ENCODE peak calls at places on chromosome 4, in six cellular contexts. P, J, W, X, Q and N are unnamed samples.

GRCh38 chr4:37549003-37549402 is 137.2 kb downstream of the RELL1 start:
- DNase-seq in P (no peak), J (peak), W (no peak), X (no peak), Q (no peak), N (no peak)

GRCh38 chr4:27624749-27625148 is 764.1 kb downstream of the STIM2 start:
- DNase-seq in P (no peak), J (no peak), W (no peak), X (no peak), Q (no peak), N (no peak)

GRCh38 chr4:127778102-127778501 is 4.0 kb upstream of the HSPA4L start:
- DNase-seq in P (peak), J (no peak), W (peak), X (no peak), Q (no peak), N (no peak)

GRCh38 chr4:10267066-10267465 is 150.5 kb upstream of the WDR1 start:
- DNase-seq in P (no peak), J (peak), W (no peak), X (no peak), Q (no peak), N (no peak)

GRCh38 chr4:1714303-1715001 is 2.3 kb upstream of the SLBP start:
- DNase-seq in P (no peak), J (peak), W (no peak), X (no peak), Q (no peak), N (no peak)

GRCh38 chr4:112284166-112284565 is 1.5 kb downstream of the TIFA start:
- DNase-seq in P (no peak), J (no peak), W (no peak), X (peak), Q (no peak), N (no peak)

GRCh38 chr4:77801260-77801608 is 17.9 kb downstream of the CNOT6L start:
- DNase-seq in P (no peak), J (no peak), W (no peak), X (no peak), Q (no peak), N (no peak)

GRCh38 chr4:84967292-84967651 is 782 bp upstream of the WDFY3 start:
- DNase-seq in P (no peak), J (peak), W (no peak), X (no peak), Q (no peak), N (no peak)

GRCh38 chr4:175871774-175872405 is 59.8 kb upstream of the GPM6A start:
- DNase-seq in P (no peak), J (no peak), W (no peak), X (no peak), Q (no peak), N (no peak)

GRCh38 chr4:26458104-26458503 is 32.2 kb downstream of the CCKAR start:
- DNase-seq in P (no peak), J (no peak), W (no peak), X (no peak), Q (no peak), N (no peak)

GRCh38 chr4:147826288-147826646 is 94.4 kb downstream of the ARHGAP10 start:
- DNase-seq in P (no peak), J (peak), W (no peak), X (no peak), Q (peak), N (no peak)

GRCh38 chr4:8025668-8026067 is 86.0 kb upstream of the AFAP1 start:
- DNase-seq in P (no peak), J (no peak), W (no peak), X (no peak), Q (no peak), N (no peak)

GRCh38 chr4:8330821-8331566 is 61.4 kb downstream of the HTRA3 start:
- DNase-seq in P (no peak), J (no peak), W (no peak), X (peak), Q (peak), N (no peak)

GRCh38 chr4:84582988-84583870 is at the start of gene CDS1:
- DNase-seq in P (peak), J (peak), W (peak), X (peak), Q (peak), N (no peak)

GRCh38 chr4:8220661-8221446 is 21.8 kb downstream of the SH3TC1 start:
- DNase-seq in P (no peak), J (no peak), W (no peak), X (no peak), Q (no peak), N (no peak)

GRCh38 chr4:85940131-85940530 is 419.7 kb downstream of the MAPK10 start:
- DNase-seq in P (no peak), J (no peak), W (no peak), X (no peak), Q (no peak), N (no peak)

GRCh38 chr4:147864591-147864990 is 132.7 kb downstream of the ARHGAP10 start:
- DNase-seq in P (no peak), J (no peak), W (no peak), X (no peak), Q (no peak), N (no peak)

GRCh38 chr4:38385286-38386010 is 278.6 kb upstream of the KLF3 start:
- DNase-seq in P (no peak), J (peak), W (peak), X (no peak), Q (no peak), N (no peak)

GRCh38 chr4:16677545-16677944 is 220.9 kb downstream of the LDB2 start:
- DNase-seq in P (no peak), J (no peak), W (no peak), X (no peak), Q (no peak), N (no peak)

GRCh38 chr4:25860586-25861421 is 2.0 kb downstream of the SEL1L3 start:
- DNase-seq in P (no peak), J (peak), W (no peak), X (no peak), Q (no peak), N (no peak)

GRCh38 chr4:36243355-36244256 is 708 bp downstream of the ARAP2 start:
- DNase-seq in P (no peak), J (peak), W (no peak), X (peak), Q (no peak), N (no peak)

GRCh38 chr4:6595897-6596537 is 21.0 kb downstream of the MAN2B2 start:
- DNase-seq in P (no peak), J (peak), W (no peak), X (no peak), Q (no peak), N (no peak)

GRCh38 chr4:8060632-8061031 is 98.0 kb downstream of the ABLIM2 start:
- DNase-seq in P (no peak), J (no peak), W (no peak), X (no peak), Q (no peak), N (no peak)

GRCh38 chr4:119016636-119017035 is 119.0 kb upstream of the MYOZ2 start:
- DNase-seq in P (no peak), J (no peak), W (no peak), X (no peak), Q (no peak), N (no peak)

GRCh38 chr4:151522790-151523332 is 113.9 kb downstream of the FHIP1A start:
- DNase-seq in P (no peak), J (peak), W (no peak), X (no peak), Q (no peak), N (no peak)

GRCh38 chr4:6909113-6909969 is at the start of gene TBC1D14:
- DNase-seq in P (peak), J (peak), W (peak), X (peak), Q (peak), N (no peak)

GRCh38 chr4:179110356-179110755 is 1668.1 kb upstream of the AGA start:
- DNase-seq in P (no peak), J (peak), W (no peak), X (no peak), Q (no peak), N (no peak)

GRCh38 chr4:15232725-15233597 is 194.9 kb upstream of the C1QTNF7 start:
- DNase-seq in P (no peak), J (peak), W (no peak), X (no peak), Q (no peak), N (no peak)

GRCh38 chr4:68209003-68209402 is 36.5 kb downstream of the TMPRSS11B start:
- DNase-seq in P (no peak), J (no peak), W (no peak), X (no peak), Q (no peak), N (no peak)

GRCh38 chr4:121198261-121198660 is 34.1 kb upstream of the TNIP3 start:
- DNase-seq in P (no peak), J (no peak), W (no peak), X (no peak), Q (no peak), N (no peak)

GRCh38 chr4:40627540-40627939 is 2.1 kb downstream of the RBM47 start:
- DNase-seq in P (no peak), J (peak), W (no peak), X (no peak), Q (no peak), N (no peak)

GRCh38 chr4:185002784-185003183 is 15.5 kb upstream of the HELT start:
- DNase-seq in P (no peak), J (no peak), W (no peak), X (no peak), Q (peak), N (no peak)

GRCh38 chr4:127965803-127966175 is 583 bp downstream of the ABHD18 start:
- DNase-seq in P (peak), J (peak), W (no peak), X (peak), Q (peak), N (peak)

DNA sequence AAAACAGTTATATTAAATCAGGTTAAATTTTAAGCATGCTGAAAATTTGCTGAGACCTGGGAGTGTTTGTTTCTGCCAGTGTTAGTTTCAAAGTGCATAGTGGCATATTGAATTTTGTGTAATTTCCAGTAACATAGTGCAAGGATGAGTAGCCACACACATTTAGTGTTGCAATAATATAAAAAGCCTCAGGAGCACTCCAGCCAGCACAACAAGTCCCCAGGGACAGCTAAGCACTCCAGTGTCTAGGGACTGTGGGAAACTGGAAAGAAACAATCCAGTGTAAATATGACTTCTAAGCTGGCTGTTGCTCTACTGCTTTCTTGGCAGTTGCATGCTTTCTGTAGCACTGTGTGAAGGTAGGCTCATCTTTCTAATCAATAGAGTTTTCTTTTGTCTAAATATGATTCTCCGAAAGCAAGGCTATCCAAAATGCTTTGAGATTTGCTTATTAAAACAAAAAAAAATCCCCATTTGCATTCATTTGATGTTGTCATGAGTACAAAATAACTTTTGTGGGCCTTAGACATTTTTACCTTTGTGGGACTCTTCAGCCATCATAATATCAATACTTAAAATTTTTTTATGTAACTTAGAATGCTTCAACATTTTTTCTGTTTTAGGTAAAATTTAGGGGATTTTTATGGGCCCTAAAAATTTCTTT is 24.2 kb upstream of the CXCL2 start:
- DNase-seq in P (no peak), J (peak), W (no peak), X (peak), Q (no peak), N (no peak)
- H3K4me3 ChIP-seq in P (no peak), J (no peak), W (no peak), X (no peak), Q (no peak), N (no peak)

DNA sequence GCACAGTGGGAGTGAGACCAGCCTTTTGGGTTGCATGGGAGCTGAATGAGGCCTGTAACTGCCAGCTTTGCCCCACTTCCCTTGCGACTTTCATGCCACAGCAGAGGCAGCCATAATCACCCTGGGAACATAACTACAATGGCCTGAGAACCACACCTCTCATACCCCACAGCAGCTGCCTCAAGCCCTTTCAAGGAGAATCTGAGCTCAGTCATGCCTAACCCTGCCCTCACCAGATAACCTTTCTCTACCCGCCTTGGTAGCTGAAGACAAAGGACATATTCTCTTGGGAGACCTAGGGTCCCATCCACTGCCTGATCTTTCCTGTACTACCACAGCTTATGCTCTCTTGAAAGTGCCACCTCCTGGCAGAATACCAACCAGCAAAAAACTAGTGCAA is 599.9 kb upstream of the IGFBP7 start:
- DNase-seq in P (no peak), J (no peak), W (peak), X (no peak), Q (no peak), N (no peak)
- TF ChIP-seq CTCF in P (no peak), J (no peak), W (no peak), X (no peak), Q (no peak), N (no peak)

GRCh38 chr4:89307185-89307445 is 485 bp downstream of the GPRIN3 start:
- DNase-seq in P (no peak), J (no peak), W (no peak), X (no peak), Q (no peak), N (no peak)
- H3K4me3 ChIP-seq in P (peak), J (no peak), W (peak), X (peak), Q (peak), N (no peak)

GRCh38 chr4:2910409-2910808 is 52.8 kb downstream of the NOP14 start:
- DNase-seq in P (no peak), J (no peak), W (peak), X (no peak), Q (no peak), N (no peak)
- TF ChIP-seq CTCF in P (peak), J (peak), W (peak), X (no peak), Q (no peak), N (peak)

DNA sequence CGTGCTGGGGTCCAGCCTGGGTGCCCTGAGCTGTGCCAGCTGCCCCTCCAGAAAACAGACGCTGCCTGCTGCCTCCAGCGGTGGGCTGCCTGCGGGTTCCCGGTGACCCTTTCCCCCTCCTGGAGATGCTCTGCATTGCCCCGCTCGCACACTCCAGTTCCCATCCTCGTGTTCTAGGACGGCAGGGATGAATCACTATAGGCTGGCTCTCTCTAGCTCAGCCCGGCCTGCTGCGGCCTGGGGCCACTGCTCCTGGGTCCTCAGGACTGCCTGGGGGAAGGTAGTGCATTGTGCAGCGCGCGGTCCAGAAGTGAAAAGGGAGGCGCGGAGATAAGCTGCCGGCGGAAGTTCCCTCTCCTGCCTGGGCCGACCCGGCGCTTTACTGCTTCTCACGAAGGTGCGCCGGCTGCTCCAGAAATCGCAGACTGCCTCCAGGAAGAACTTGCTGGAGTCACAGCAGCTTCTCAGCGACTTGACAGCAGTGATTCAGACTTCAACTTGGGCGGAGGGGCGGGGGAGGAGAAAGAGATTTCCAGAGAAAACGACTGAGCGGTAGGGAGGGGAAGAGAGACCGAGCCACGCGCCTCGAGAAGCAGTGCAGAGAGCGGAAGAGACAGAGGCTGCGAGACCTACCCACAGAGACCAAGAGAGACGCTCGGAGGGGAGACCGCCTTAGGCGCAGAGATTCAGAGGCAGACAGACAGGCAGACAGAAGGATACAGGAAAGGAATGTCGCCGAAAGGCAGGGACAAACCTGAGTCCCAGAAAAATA is 6.7 kb upstream of the MSX1 start:
- DNase-seq in P (no peak), J (peak), W (peak), X (no peak), Q (no peak), N (no peak)
- H3K4me3 ChIP-seq in P (no peak), J (peak), W (peak), X (peak), Q (peak), N (peak)

GRCh38 chr4:173178144-173178543 is 9.5 kb downstream of the GALNT7 start:
- DNase-seq in P (no peak), J (no peak), W (no peak), X (no peak), Q (no peak), N (no peak)

GRCh38 chr4:173185832-173186545 is 17.4 kb downstream of the GALNT7 start:
- DNase-seq in P (no peak), J (no peak), W (no peak), X (no peak), Q (no peak), N (no peak)

GRCh38 chr4:173182403-173182802 is 13.8 kb downstream of the GALNT7 start:
- DNase-seq in P (no peak), J (peak), W (no peak), X (no peak), Q (no peak), N (no peak)

GRCh38 chr4:173177232-173177631 is 8.6 kb downstream of the GALNT7 start:
- DNase-seq in P (no peak), J (no peak), W (no peak), X (no peak), Q (no peak), N (no peak)

DNA sequence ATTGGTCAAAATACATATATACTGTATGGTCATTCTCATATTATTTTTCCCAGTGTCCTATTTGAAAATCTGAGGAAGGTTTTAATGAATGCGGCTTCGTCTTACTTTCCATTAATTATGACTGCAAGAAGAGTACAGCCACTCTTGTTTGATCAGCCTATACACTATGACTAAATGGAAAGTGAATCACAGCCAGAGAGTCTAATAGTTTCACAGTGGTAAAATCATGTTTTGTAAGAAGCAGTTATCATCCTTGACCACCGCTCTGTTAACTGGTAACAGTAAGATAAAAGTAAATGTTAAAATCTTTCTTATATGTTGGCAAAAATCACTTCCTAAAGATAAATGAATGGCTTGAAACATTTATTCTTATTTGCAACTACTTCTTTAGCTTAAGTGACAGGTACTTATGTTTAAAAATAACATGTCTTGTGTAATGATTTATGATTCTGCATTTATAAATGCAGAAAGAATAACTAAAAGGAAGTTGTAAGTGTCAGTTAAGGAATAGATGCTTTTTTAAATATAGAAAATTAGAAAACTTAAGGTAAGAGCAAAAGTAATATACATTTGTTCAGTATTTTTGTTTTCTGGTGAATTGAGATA is 13.3 kb downstream of the GALNT7 start:
- DNase-seq in P (no peak), J (peak), W (no peak), X (no peak), Q (no peak), N (no peak)
- TF ChIP-seq CTCF in P (no peak), J (no peak), W (no peak), X (no peak), Q (no peak), N (no peak)

GRCh38 chr4:146654648-146654975 is 15.9 kb downstream of the POU4F2 start:
- DNase-seq in P (no peak), J (no peak), W (no peak), X (no peak), Q (no peak), N (no peak)
- H3K4me3 ChIP-seq in P (peak), J (peak), W (peak), X (peak), Q (peak), N (no peak)

GRCh38 chr4:183256756-183257385 is 63.2 kb downstream of the CLDN22 start:
- DNase-seq in P (peak), J (peak), W (peak), X (peak), Q (peak), N (no peak)
- TF ChIP-seq CTCF in P (peak), J (peak), W (peak), X (peak), Q (peak), N (peak)

DNA sequence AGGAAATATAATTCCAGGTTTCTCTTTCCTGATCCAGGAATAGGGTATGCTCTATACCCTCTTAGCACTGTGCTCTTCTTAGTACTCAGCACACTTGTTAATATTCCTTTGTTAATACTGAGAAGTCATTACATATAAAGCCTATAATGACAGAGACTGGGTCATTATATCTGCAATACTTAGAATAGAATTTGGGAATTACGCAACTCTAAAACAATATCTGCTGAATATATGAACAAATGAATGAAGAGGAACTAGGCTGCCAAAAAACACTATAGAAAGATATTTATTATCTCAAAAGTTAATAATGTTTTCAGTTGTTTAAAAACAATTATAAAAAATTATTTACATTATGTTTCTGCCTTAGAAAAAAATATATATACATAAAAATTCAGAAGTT is 36.4 kb upstream of the ANKRD50 start:
- DNase-seq in P (no peak), J (no peak), W (no peak), X (no peak), Q (no peak), N (no peak)
- H3K4me3 ChIP-seq in P (no peak), J (no peak), W (no peak), X (no peak), Q (no peak), N (no peak)